ENCODE peak calls at places on chromosomes 6 and 20, in nine cellular contexts. V is fibroblast of mammary gland; T is GOT3; B is stimulated activated CD4-positive, alpha-beta T cell treated with anti-CD3 and anti-CD28 coated beads, Interleukin-2, amount 100 ng/mL, for 48 hours; D is cerebellar cortex; Y is lower leg skin; J is IMR-90; U is AG08396; O is Right ventricle myocardium inferior. L is an unnamed sample.

GRCh38 chr6:110044093-110044492 is 66.0 kb downstream of the GPR6 start:
- DNase-seq in O (no peak), U (no peak), D (no peak), B (no peak), Y (peak; percentile 75), J (no peak), T (no peak), V (no peak), L (no peak)

GRCh38 chr20:50534567-50534966 is 24.4 kb downstream of the PTPN1 start:
- DNase-seq in U (no peak), D (no peak), V (peak; percentile 80), B (no peak), T (peak; percentile 20), O (no peak), J (peak; percentile 87), Y (no peak), L (no peak)

GRCh38 chr20:9966966-9967365 is 67.8 kb upstream of the ANKEF1 start:
- DNase-seq in V (peak; percentile 26), Y (no peak), D (peak; percentile 50), T (no peak), B (no peak), J (no peak), O (no peak), U (peak; percentile 20), L (no peak)

GRCh38 chr6:4398806-4399205 is 263.4 kb upstream of the ECI2 start:
- DNase-seq in U (no peak), D (no peak), T (no peak), J (peak; percentile 56), V (no peak), Y (no peak), B (no peak), O (no peak), L (no peak)

GRCh38 chr6:121851056-121851455 is 415.6 kb downstream of the GJA1 start:
- DNase-seq in Y (no peak), D (peak; percentile 42), B (no peak), T (no peak), J (peak; percentile 17), V (no peak), O (no peak), U (no peak), L (no peak)

GRCh38 chr6:37038297-37039198 is 33.1 kb downstream of the FGD2 start:
- DNase-seq in D (no peak), O (peak; percentile 81), T (no peak), V (peak; percentile 74), U (no peak), J (peak; percentile 28), Y (no peak), B (no peak), L (no peak)

GRCh38 chr6:49155321-49155720 is 307.7 kb downstream of the MMUT start:
- DNase-seq in U (no peak), T (no peak), J (no peak), B (no peak), D (no peak), V (no peak), Y (no peak), O (no peak), L (no peak)

GRCh38 chr6:118198746-118199145 is 291.7 kb downstream of the SLC35F1 start:
- DNase-seq in J (peak; percentile 4), U (no peak), B (no peak), Y (no peak), D (no peak), O (no peak), T (no peak), V (peak; percentile 80), L (no peak)

GRCh38 chr6:35494161-35494563 is 2.7 kb downstream of the TEAD3 start:
- DNase-seq in O (no peak), T (no peak), Y (no peak), U (peak; percentile 50), V (no peak), J (peak; percentile 44), D (no peak), B (no peak), L (no peak)

GRCh38 chr6:139373928-139374356 is 506 bp downstream of the CITED2 start:
- DNase-seq in O (no peak), V (no peak), Y (peak; percentile 88), D (no peak), U (no peak), J (no peak), B (no peak), T (no peak), L (peak; percentile 62)

GRCh38 chr6:31057426-31058003 is 47.2 kb downstream of the MUC22 start:
- DNase-seq in V (peak; percentile 47), D (no peak), J (peak; percentile 63), O (no peak), T (no peak), B (no peak), U (peak; percentile 38), Y (no peak), L (no peak)

GRCh38 chr20:31602779-31603441 is 2.2 kb upstream of the ID1 start:
- DNase-seq in O (no peak), B (peak; percentile 39), Y (no peak), D (no peak), V (peak; percentile 82), J (peak; percentile 89), T (no peak), U (no peak), L (peak; percentile 66)

GRCh38 chr20:58003525-58003924 is 224.9 kb downstream of the ANKRD60 start:
- DNase-seq in B (no peak), T (no peak), D (no peak), J (no peak), O (no peak), Y (no peak), U (peak; percentile 21), V (no peak), L (no peak)

GRCh38 chr6:125858427-125859320 is 67.9 kb downstream of the NCOA7 start:
- DNase-seq in B (peak; percentile 3), Y (no peak), T (no peak), V (peak; percentile 74), U (peak; percentile 78), D (peak; percentile 92), O (no peak), J (peak; percentile 80), L (peak; percentile 48)

GRCh38 chr6:7542065-7542877 is 800 bp downstream of the DSP start:
- DNase-seq in B (no peak), T (no peak), U (peak; percentile 23), D (no peak), J (no peak), V (no peak), O (peak; percentile 75), Y (peak; percentile 91), L (no peak)